ENCODE peak calls at places on chromosomes 2 and 18, in four cellular contexts. One of them, this sample, is unnamed.

GRCh38 chr2:25497862-25498407 is 156.2 kb upstream of the DNMT3A start:
- DNase-seq in GM10248: peak; percentile 59
- DNase-seq in M059J: no peak
- DNase-seq in transverse colon: no peak
- DNase-seq in this sample: peak; percentile 28

GRCh38 chr2:128791983-128792315 is 473.3 kb upstream of the HS6ST1 start:
- DNase-seq in GM10248: no peak
- DNase-seq in M059J: no peak
- DNase-seq in transverse colon: no peak
- DNase-seq in this sample: no peak

GRCh38 chr2:56297671-56298070 is 113.9 kb downstream of the CCDC85A start:
- DNase-seq in GM10248: no peak
- DNase-seq in M059J: peak; percentile 33
- DNase-seq in transverse colon: no peak
- DNase-seq in this sample: no peak

GRCh38 chr2:157792345-157793052 is 83.6 kb downstream of the ACVR1 start:
- DNase-seq in GM10248: no peak
- DNase-seq in M059J: peak; percentile 82
- DNase-seq in transverse colon: no peak
- DNase-seq in this sample: no peak

GRCh38 chr2:9800975-9801723 is 42.1 kb upstream of the TAF1B start:
- DNase-seq in GM10248: peak; percentile 62
- DNase-seq in M059J: peak; percentile 69
- DNase-seq in transverse colon: no peak
- DNase-seq in this sample: no peak

GRCh38 chr18:79516441-79516931 is 120.8 kb downstream of the NFATC1 start:
- DNase-seq in GM10248: no peak
- DNase-seq in M059J: no peak
- DNase-seq in transverse colon: no peak
- DNase-seq in this sample: no peak

GRCh38 chr2:205776139-205776538 is 93.8 kb downstream of the NRP2 start:
- DNase-seq in GM10248: peak; percentile 57
- DNase-seq in M059J: no peak
- DNase-seq in transverse colon: peak; percentile 58
- DNase-seq in this sample: peak; percentile 65

GRCh38 chr2:204871246-204871953 is 326.1 kb downstream of the PARD3B start:
- DNase-seq in GM10248: no peak
- DNase-seq in M059J: peak; percentile 34
- DNase-seq in transverse colon: no peak
- DNase-seq in this sample: peak; percentile 30

GRCh38 chr2:173427887-173428683 is 73.4 kb downstream of the CDCA7 start:
- DNase-seq in GM10248: no peak
- DNase-seq in M059J: peak; percentile 66
- DNase-seq in transverse colon: no peak
- DNase-seq in this sample: peak; percentile 79

GRCh38 chr2:236209535-236209934 is 41.3 kb upstream of the GBX2 start:
- DNase-seq in GM10248: no peak
- DNase-seq in M059J: no peak
- DNase-seq in transverse colon: no peak
- DNase-seq in this sample: no peak

GRCh38 chr18:56202567-56203136 is 435.7 kb downstream of the TXNL1 start:
- DNase-seq in GM10248: no peak
- DNase-seq in M059J: no peak
- DNase-seq in transverse colon: no peak
- DNase-seq in this sample: no peak

GRCh38 chr2:226495466-226496161 is 304.0 kb downstream of the IRS1 start:
- DNase-seq in GM10248: no peak
- DNase-seq in M059J: no peak
- DNase-seq in transverse colon: no peak
- DNase-seq in this sample: no peak

GRCh38 chr2:7096726-7097352 is 179.6 kb downstream of the RNF144A start:
- DNase-seq in GM10248: no peak
- DNase-seq in M059J: no peak
- DNase-seq in transverse colon: no peak
- DNase-seq in this sample: no peak

GRCh38 chr2:64914735-64915509 is 74.3 kb upstream of the SLC1A4 start:
- DNase-seq in GM10248: peak; percentile 72
- DNase-seq in M059J: no peak
- DNase-seq in transverse colon: no peak
- DNase-seq in this sample: peak; percentile 91

GRCh38 chr2:16553222-16553621 is 112.4 kb downstream of the CYRIA start:
- DNase-seq in GM10248: peak; percentile 10
- DNase-seq in M059J: peak; percentile 3
- DNase-seq in transverse colon: peak; percentile 12
- DNase-seq in this sample: peak; percentile 42

GRCh38 chr2:22329097-22329716 is 1055.8 kb upstream of the KLHL29 start:
- DNase-seq in GM10248: no peak
- DNase-seq in M059J: no peak
- DNase-seq in transverse colon: no peak
- DNase-seq in this sample: peak; percentile 28

GRCh38 chr2:48530033-48530804 is at the start of gene STON1:
- DNase-seq in GM10248: peak; percentile 57
- DNase-seq in M059J: peak; percentile 50
- DNase-seq in transverse colon: peak; percentile 39
- DNase-seq in this sample: no peak

This sample was measured in RPMI8226.